ENCODE peak calls at places on chromosomes 16 and 17, in ten cellular contexts. K, H, P, Q, X, F, C, S, O and M are unnamed samples.

GRCh38 chr17:77274137-77274829 is 133.5 kb downstream of the SEC14L1 start:
- DNase-seq in X (no peak), Q (no peak), O (no peak), P (no peak), K (no peak), C (no peak), H (no peak), S (no peak), F (no peak), M (no peak)

GRCh38 chr16:68272501-68273209 is 8.3 kb downstream of the SLC7A6 start:
- DNase-seq in F (peak; percentile 21), S (no peak), O (no peak), C (peak; percentile 36), Q (no peak), H (peak; percentile 35), X (no peak), K (no peak), P (no peak), M (no peak)

GRCh38 chr16:4443271-4443670 is 17.6 kb downstream of the DNAJA3 start:
- DNase-seq in P (no peak), X (no peak), Q (no peak), C (no peak), F (no peak), O (no peak), H (no peak), S (no peak), K (no peak), M (no peak)

GRCh38 chr17:79524201-79524882 is 86.5 kb downstream of the RBFOX3 start:
- DNase-seq in O (no peak), X (no peak), Q (no peak), C (no peak), H (no peak), S (no peak), F (no peak), P (no peak), K (no peak), M (no peak)

GRCh38 chr17:17818088-17818526 is 18.7 kb downstream of the SREBF1 start:
- DNase-seq in X (no peak), H (peak; percentile 55), F (no peak), C (no peak), S (no peak), P (no peak), Q (peak; percentile 69), O (no peak), K (no peak), M (no peak)

GRCh38 chr16:85357924-85358505 is 245.7 kb upstream of the CIBAR2 start:
- DNase-seq in K (no peak), X (no peak), F (no peak), O (no peak), H (no peak), S (no peak), Q (no peak), P (no peak), C (no peak), M (no peak)

GRCh38 chr17:81277938-81278693 is 17.0 kb downstream of the SLC38A10 start:
- DNase-seq in P (no peak), Q (no peak), H (no peak), F (no peak), O (no peak), S (no peak), X (no peak), K (no peak), C (no peak), M (no peak)

GRCh38 chr17:56939869-56940484 is 20.9 kb downstream of the COIL start:
- DNase-seq in C (no peak), F (no peak), O (no peak), P (no peak), H (peak; percentile 78), K (peak; percentile 80), X (no peak), S (no peak), Q (peak; percentile 50), M (peak; percentile 18)

GRCh38 chr16:14337303-14338191 is 266.4 kb downstream of the MRTFB start:
- DNase-seq in H (no peak), P (no peak), X (peak; percentile 11), S (no peak), K (no peak), O (no peak), C (no peak), F (no peak), Q (peak; percentile 43), M (no peak)

GRCh38 chr17:15185625-15185991 is 79.5 kb downstream of the PMP22 start:
- DNase-seq in P (no peak), H (no peak), K (no peak), O (no peak), S (no peak), C (no peak), Q (peak; percentile 29), X (peak; percentile 66), F (no peak), M (no peak)

GRCh38 chr16:49150341-49150740 is 131.3 kb downstream of the CBLN1 start:
- DNase-seq in O (no peak), K (no peak), F (no peak), H (peak; percentile 54), Q (no peak), S (no peak), C (no peak), X (no peak), P (no peak), M (peak; percentile 24)

GRCh38 chr17:57985675-57985974 is 2.4 kb downstream of the VEZF1 start:
- DNase-seq in K (peak; percentile 56), F (no peak), X (no peak), O (no peak), C (no peak), H (no peak), P (no peak), Q (peak; percentile 47), S (no peak), M (no peak)

GRCh38 chr17:79970576-79971068 is 65.0 kb downstream of the TBC1D16 start:
- DNase-seq in H (no peak), P (peak; percentile 34), Q (no peak), C (peak; percentile 64), F (no peak), S (no peak), X (no peak), K (no peak), O (no peak), M (peak; percentile 21)

GRCh38 chr17:57362797-57363556 is 106.7 kb downstream of the MSI2 start:
- DNase-seq in F (no peak), O (no peak), C (no peak), Q (no peak), H (no peak), K (no peak), S (no peak), X (no peak), P (no peak), M (no peak)

GRCh38 chr17:51351890-51352289 is 91.5 kb downstream of the UTP18 start:
- DNase-seq in F (no peak), C (no peak), P (no peak), O (peak; percentile 57), K (no peak), H (no peak), Q (peak; percentile 19), X (no peak), S (no peak), M (no peak)

GRCh38 chr17:81330884-81331245 is 35.8 kb upstream of the SLC38A10 start:
- DNase-seq in H (no peak), Q (no peak), X (no peak), C (no peak), O (no peak), S (no peak), F (no peak), K (no peak), P (no peak), M (no peak)

GRCh38 chr16:48206594-48207242 is 37.4 kb upstream of the LONP2 start:
- DNase-seq in F (no peak), H (no peak), X (no peak), S (no peak), Q (peak; percentile 29), C (no peak), K (no peak), P (no peak), O (no peak), M (no peak)

GRCh38 chr16:58535100-58535499 is 19.8 kb downstream of the SETD6 start:
- DNase-seq in F (no peak), O (no peak), Q (no peak), H (no peak), P (no peak), S (no peak), X (no peak), C (no peak), K (no peak), M (no peak)

GRCh38 chr17:77453613-77454559 is 313.1 kb downstream of the SEC14L1 start:
- DNase-seq in H (no peak), S (no peak), X (peak; percentile 43), F (no peak), Q (no peak), O (no peak), C (peak; percentile 73), P (no peak), K (no peak), M (no peak)

GRCh38 chr17:73957564-73957963 is 245.9 kb upstream of the RPL38 start:
- DNase-seq in S (no peak), P (no peak), H (no peak), F (no peak), O (no peak), C (no peak), Q (no peak), X (no peak), K (no peak), M (no peak)

GRCh38 chr17:8312726-8313600 is 2.9 kb downstream of the ARHGEF15 start:
- DNase-seq in Q (no peak), S (no peak), H (no peak), P (no peak), C (no peak), F (no peak), O (no peak), X (no peak), K (no peak), M (no peak)

GRCh38 chr17:6450926-6451717 is 6.9 kb downstream of the PIMREG start:
- DNase-seq in F (no peak), S (no peak), O (no peak), C (no peak), K (no peak), X (no peak), P (no peak), Q (no peak), H (no peak), M (no peak)

GRCh38 chr17:72730091-72730490 is 362.4 kb downstream of the SLC39A11 start:
- DNase-seq in X (no peak), C (no peak), P (no peak), F (no peak), S (no peak), Q (no peak), K (no peak), O (no peak), H (no peak), M (no peak)

GRCh38 chr17:45775576-45776011 is 8.5 kb upstream of the CRHR1 start:
- DNase-seq in C (no peak), S (no peak), O (no peak), F (no peak), H (no peak), X (peak; percentile 88), Q (no peak), K (no peak), P (no peak), M (peak; percentile 75)

GRCh38 chr16:51392651-51393187 is 241.6 kb upstream of the SALL1 start:
- DNase-seq in F (no peak), X (no peak), Q (peak; percentile 62), K (no peak), C (no peak), O (no peak), H (no peak), P (no peak), S (no peak), M (no peak)

GRCh38 chr16:35598696-35599332 is 2139.4 kb downstream of the TP53TG3F start:
- DNase-seq in O (no peak), Q (no peak), F (peak; percentile 39), K (no peak), X (no peak), P (no peak), C (no peak), H (no peak), S (no peak), M (no peak)

GRCh38 chr17:64240261-64240740 is 22.8 kb downstream of the TEX2 start:
- DNase-seq in C (no peak), Q (no peak), X (no peak), P (no peak), F (no peak), H (no peak), O (no peak), S (no peak), K (no peak), M (no peak)

GRCh38 chr17:78174332-78174869 is 6.0 kb downstream of the SYNGR2 start:
- DNase-seq in P (no peak), F (peak; percentile 76), K (no peak), Q (no peak), C (no peak), O (peak; percentile 77), X (peak; percentile 98), H (no peak), S (no peak), M (no peak)